ENCODE peak calls at places on chromosomes 7 and 10, in four cellular contexts. A is GM23248, U is HCT116, Z is fibroblast of lung. W is an unnamed sample.

GRCh38 chr7:106772655-106773108 is 92.4 kb upstream of the PIK3CG start:
- DNase-seq in A (peak), U (peak), Z (peak), W (no peak)

GRCh38 chr7:116998567-116998966 is 45.3 kb downstream of the ST7 start:
- DNase-seq in A (no peak), U (no peak), Z (peak), W (no peak)

GRCh38 chr7:157139142-157140117 is 704 bp downstream of the UBE3C start:
- DNase-seq in A (peak), U (no peak), Z (peak), W (no peak)

GRCh38 chr10:24432478-24433416 is 223.8 kb downstream of the KIAA1217 start:
- DNase-seq in A (no peak), U (no peak), Z (peak), W (no peak)

GRCh38 chr10:26858707-26859034 is 2.1 kb downstream of the ABI1 start:
- DNase-seq in A (peak), U (no peak), Z (no peak), W (no peak)

GRCh38 chr10:35876248-35876647 is 234.2 kb upstream of the FZD8 start:
- DNase-seq in A (peak), U (no peak), Z (peak), W (no peak)

GRCh38 chr7:73313521-73313906 is 4.9 kb upstream of the NSUN5 start:
- DNase-seq in A (no peak), U (no peak), Z (no peak), W (no peak)

GRCh38 chr10:97685395-97685958 is 1.6 kb downstream of the AVPI1 start:
- DNase-seq in A (peak), U (peak), Z (peak), W (peak)

GRCh38 chr7:128215281-128215680 is 25.8 kb upstream of the LEP start:
- DNase-seq in A (peak), U (no peak), Z (peak), W (no peak)

GRCh38 chr10:73865459-73866442 is 8.6 kb downstream of the CAMK2G start:
- DNase-seq in A (no peak), U (no peak), Z (no peak), W (no peak)

GRCh38 chr10:113626809-113627370 is 37.0 kb downstream of the NRAP start:
- DNase-seq in A (peak), U (no peak), Z (peak), W (no peak)

GRCh38 chr10:127909716-127910463 is 3.0 kb downstream of the PTPRE start:
- DNase-seq in A (peak), U (no peak), Z (no peak), W (no peak)

GRCh38 chr10:25564351-25564750 is 369.7 kb upstream of the MYO3A start:
- DNase-seq in A (no peak), U (no peak), Z (peak), W (peak)

GRCh38 chr7:140678081-140678815 is 5.5 kb downstream of the ADCK2 start:
- DNase-seq in A (no peak), U (no peak), Z (no peak), W (no peak)

GRCh38 chr7:52684388-52684787 is 351.0 kb upstream of the POM121L12 start:
- DNase-seq in A (no peak), U (no peak), Z (no peak), W (no peak)
- H3K9ac ChIP-seq in A (no peak), U (no peak), Z (no peak), W (no peak)

DNA sequence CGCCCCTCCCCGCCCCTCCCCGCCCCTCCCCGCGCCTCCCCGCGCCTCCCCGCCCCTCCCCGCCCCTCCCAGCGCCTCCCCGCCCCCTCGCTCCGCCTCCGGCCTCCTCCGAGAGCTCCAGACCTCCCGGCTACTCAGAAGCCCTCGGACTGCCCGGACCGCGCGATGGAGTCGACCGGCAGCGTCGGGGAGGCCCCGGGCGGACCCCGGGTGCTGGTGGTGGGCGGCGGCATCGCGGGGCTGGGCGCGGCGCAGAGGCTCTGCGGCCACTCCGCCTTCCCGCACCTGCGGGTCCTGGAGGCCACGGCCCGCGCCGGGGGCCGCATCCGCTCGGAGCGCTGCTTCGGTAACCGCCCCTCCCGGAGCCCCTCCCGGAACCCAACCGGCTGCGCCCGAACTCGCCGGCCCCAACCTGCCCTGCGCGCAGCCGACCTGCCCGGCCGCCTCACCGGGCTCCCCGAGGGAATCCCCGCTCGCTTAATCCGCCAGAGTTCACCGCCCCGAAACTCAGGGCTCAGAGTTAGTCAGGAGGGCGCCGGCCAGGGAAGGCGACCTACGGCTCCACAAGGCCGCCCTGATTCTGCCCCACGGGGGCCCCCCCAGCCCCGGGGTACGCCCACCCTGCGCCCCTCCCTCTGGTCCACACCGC is at the start of gene PAOX:
- DNase-seq in A (peak), U (no peak), Z (peak), W (peak)
- TF ChIP-seq EZH2 in A (no peak), U (no peak), Z (no peak), W (no peak)

GRCh38 chr7:44099669-44100068 is 4.5 kb upstream of the AEBP1 start:
- DNase-seq in A (no peak), U (no peak), Z (no peak), W (no peak)
- H3K9ac ChIP-seq in A (no peak), U (no peak), Z (no peak), W (no peak)

DNA sequence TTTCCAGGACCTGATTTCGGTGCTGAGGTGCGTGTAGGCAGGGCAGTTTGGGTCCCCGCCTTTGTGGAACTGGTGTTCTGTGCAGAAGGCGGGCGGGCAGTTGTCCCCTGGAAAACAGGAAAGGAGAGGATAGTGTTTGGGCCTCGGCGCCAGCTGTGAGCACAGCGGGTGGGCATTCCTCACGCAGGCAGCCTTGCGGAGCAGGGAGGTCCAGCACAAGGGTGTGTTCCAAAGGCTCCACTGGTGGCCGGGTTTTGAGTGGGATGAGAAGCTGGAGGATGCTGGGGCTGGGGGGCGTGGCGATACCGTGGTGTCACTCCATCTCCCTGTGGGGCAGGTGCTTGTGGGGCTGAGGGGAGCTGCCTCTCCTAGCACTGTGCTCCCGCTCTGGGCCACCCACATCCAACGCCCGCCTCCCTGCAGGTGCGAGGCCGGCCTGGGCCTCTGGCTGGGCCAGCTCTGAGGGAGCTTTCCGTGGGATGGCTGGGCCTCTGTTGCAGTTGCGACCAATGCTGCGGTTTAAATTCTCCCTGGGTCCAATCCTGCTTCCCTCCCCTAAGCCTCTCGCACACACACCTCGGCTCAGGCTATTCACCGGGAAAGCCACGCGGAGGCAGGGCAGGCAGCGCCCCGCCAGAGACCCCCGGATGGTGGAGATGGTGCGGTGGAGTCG is 15.9 kb downstream of the UNCX start:
- DNase-seq in A (no peak), U (no peak), Z (no peak), W (peak)
- TF ChIP-seq EZH2 in A (peak), U (no peak), Z (peak), W (no peak)

DNA sequence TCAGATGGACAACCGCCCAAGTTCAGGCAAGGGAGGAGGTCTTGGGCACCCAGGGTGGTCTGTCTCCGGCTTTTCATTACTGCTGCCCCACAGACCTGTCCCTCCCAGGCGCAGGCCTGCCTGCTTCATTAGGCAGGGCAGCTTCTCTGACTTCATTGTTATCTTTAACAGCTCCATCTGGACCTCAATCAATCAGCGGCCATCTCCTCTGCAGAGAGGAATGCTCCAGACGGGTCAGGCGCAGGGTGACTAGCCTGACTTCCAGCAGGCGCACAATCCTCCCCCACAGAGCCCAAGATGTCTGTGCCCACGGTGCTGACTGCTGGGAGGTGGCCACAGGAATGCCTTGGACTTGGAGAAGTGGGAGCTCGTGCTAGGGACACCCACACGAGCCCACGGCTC is 20.4 kb downstream of the HSPA12A start:
- DNase-seq in A (no peak), U (no peak), Z (peak), W (peak)
- H3K9ac ChIP-seq in A (no peak), U (no peak), Z (no peak), W (no peak)

GRCh38 chr10:100736809-100737358 is 8.5 kb upstream of the PAX2 start:
- DNase-seq in A (no peak), U (no peak), Z (no peak), W (no peak)
- TF ChIP-seq EZH2 in A (no peak), U (no peak), Z (no peak), W (no peak)

GRCh38 chr10:132447446-132448247 is 50.6 kb downstream of the PWWP2B start:
- DNase-seq in A (no peak), U (no peak), Z (peak), W (peak)

GRCh38 chr10:132446195-132446581 is 49.2 kb downstream of the PWWP2B start:
- DNase-seq in A (no peak), U (no peak), Z (no peak), W (no peak)

GRCh38 chr10:132448248-132448731 is 51.3 kb downstream of the PWWP2B start:
- DNase-seq in A (peak), U (peak), Z (no peak), W (peak)

GRCh38 chr10:132445516-132446194 is 48.7 kb downstream of the PWWP2B start:
- DNase-seq in A (no peak), U (no peak), Z (no peak), W (no peak)

DNA sequence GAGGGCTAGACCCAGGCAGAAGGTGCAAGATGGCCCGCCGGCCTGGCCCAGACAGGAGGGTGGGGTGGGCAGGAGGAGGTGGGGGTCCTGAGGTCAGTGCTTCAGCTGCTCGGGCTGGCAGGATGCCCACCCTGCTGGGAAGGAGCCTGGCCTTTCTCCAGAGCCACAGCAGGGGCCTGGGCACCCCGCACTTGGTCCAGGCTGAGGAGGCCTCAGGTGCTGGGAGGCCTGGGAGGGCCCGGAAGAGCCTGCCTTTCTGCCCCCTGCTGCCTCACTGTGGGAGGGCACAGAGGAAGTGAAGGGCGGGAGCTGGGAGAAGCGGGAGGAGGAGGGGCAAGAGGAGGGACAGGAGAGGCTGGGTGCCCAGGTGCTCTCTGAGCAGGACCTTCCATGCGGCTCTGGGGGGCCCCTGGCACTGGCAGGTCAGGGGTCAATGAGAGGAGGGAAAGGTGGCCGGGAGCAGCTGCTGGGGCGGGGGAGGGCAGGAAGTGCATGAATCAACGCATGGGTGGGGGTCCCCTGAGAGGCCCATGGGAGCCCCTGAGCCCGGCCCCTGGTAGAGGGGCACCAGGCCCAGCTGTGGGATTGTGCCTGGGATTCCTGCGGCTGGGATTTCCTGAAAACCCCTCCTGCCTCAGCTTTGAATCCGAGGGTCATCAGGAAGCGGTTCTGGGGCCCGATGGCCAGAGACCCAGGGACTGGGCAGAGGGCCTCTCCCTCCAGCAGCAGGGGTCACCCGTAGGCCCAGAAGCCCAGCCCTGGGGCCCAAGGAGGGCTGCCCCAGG is 49.9 kb downstream of the PWWP2B start:
- DNase-seq in A (peak), U (peak), Z (peak), W (no peak)
- H3K9ac ChIP-seq in A (no peak), U (peak), Z (no peak), W (no peak)

GRCh38 chr10:62814901-62815372 is 1.2 kb downstream of the EGR2 start:
- DNase-seq in A (peak), U (no peak), Z (peak), W (peak)
- TF ChIP-seq EZH2 in A (no peak), U (no peak), Z (peak), W (no peak)

DNA sequence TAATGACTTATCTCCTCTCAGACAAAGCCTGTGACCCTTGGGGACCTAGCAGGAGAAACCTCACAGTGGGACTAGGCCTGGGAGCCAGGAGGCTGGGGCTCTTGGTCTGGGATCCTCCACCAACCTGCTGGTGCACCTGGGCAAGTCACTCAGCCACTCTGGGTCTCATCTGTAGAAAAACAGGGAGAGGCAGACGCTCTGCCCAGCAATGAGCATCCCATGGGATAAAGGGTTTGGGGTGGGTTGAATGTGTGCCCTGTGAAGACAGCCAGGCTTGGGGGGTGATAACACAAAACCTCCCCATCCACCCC is 81.6 kb downstream of the ZMIZ1 start:
- DNase-seq in A (no peak), U (no peak), Z (no peak), W (no peak)
- H3K9ac ChIP-seq in A (peak), U (peak), Z (peak), W (no peak)

GRCh38 chr10:71963756-71964668 is at the start of gene CHST3:
- DNase-seq in A (peak), U (no peak), Z (peak), W (peak)
- TF ChIP-seq EZH2 in A (no peak), U (no peak), Z (no peak), W (peak)